ENCODE peak calls at places on chromosomes 3 and 15, in seven cellular contexts. Y, Q, B, F, R, D and H are unnamed samples.

GRCh38 chr3:16433701-16434151 is 79.8 kb downstream of the RFTN1 start:
- DNase-seq in Y (no peak), Q (no peak), B (no peak), F (no peak), R (no peak), D (no peak), H (no peak)

GRCh38 chr3:139797724-139798343 is 120.1 kb upstream of the NMNAT3 start:
- DNase-seq in Y (peak; percentile 23), Q (peak; percentile 6), B (peak; percentile 61), F (no peak), R (no peak), D (no peak), H (no peak)

GRCh38 chr3:143571548-143571947 is 276.7 kb downstream of the SLC9A9 start:
- DNase-seq in Y (no peak), Q (no peak), B (no peak), F (no peak), R (no peak), D (no peak), H (no peak)

GRCh38 chr3:69774029-69774428 is 34.8 kb downstream of the MITF start:
- DNase-seq in Y (no peak), Q (no peak), B (no peak), F (no peak), R (no peak), D (no peak), H (no peak)

GRCh38 chr15:94119923-94120775 is 111.2 kb upstream of the MCTP2 start:
- DNase-seq in Y (peak; percentile 67), Q (peak; percentile 82), B (peak; percentile 82), F (no peak), R (peak; percentile 77), D (no peak), H (peak; percentile 78)

GRCh38 chr15:86106306-86106705 is 26.6 kb downstream of the AGBL1 start:
- DNase-seq in Y (no peak), Q (no peak), B (no peak), F (no peak), R (no peak), D (no peak), H (no peak)

GRCh38 chr3:10348404-10348721 is 27.5 kb upstream of the SEC13 start:
- DNase-seq in Y (no peak), Q (no peak), B (no peak), F (no peak), R (no peak), D (no peak), H (no peak)

GRCh38 chr3:159187232-159187631 is 385.4 kb downstream of the MFSD1 start:
- DNase-seq in Y (no peak), Q (no peak), B (no peak), F (no peak), R (no peak), D (no peak), H (no peak)

GRCh38 chr15:39581501-39582285 is 814 bp downstream of the THBS1 start:
- DNase-seq in Y (no peak), Q (peak; percentile 65), B (no peak), F (peak; percentile 60), R (no peak), D (no peak), H (peak; percentile 37)